ENCODE peak calls at places on chromosomes 4 and X, in seven cellular contexts. D is K562, N is SK-N-SH, S is GM12878, U is HCT116, I is HepG2, J is H1. P is an unnamed sample.

GRCh38 chr4:51906167-51906647 is 63.3 kb downstream of the DCUN1D4 start:
- DNase-seq in U (no peak), N (no peak), I (no peak), D (peak; percentile 30), S (peak; percentile 69), J (no peak), P (no peak)

GRCh38 chr4:21469438-21470032 is 479.0 kb downstream of the KCNIP4 start:
- DNase-seq in D (no peak), S (no peak), I (peak; percentile 11), U (no peak), J (no peak), N (peak; percentile 20), P (peak; percentile 14)

GRCh38 chrX:139049455-139049854 is 337.9 kb upstream of the FGF13 start:
- DNase-seq in I (no peak), S (no peak), D (no peak), N (no peak), U (no peak), J (no peak), P (no peak)

GRCh38 chrX:77962068-77962902 is 7.2 kb downstream of the PGAM4 start:
- DNase-seq in I (no peak), J (no peak), N (no peak), D (no peak), U (no peak), S (no peak), P (no peak)

GRCh38 chr4:74444891-74445642 is at the start of gene AREG:
- DNase-seq in I (peak; percentile 15), S (peak; percentile 12), D (peak; percentile 91), J (peak; percentile 44), U (peak; percentile 83), N (peak; percentile 24), P (peak; percentile 92)

GRCh38 chrX:20046270-20046669 is 55.4 kb upstream of the BCLAF3 start:
- DNase-seq in S (no peak), I (no peak), J (no peak), N (no peak), U (no peak), D (no peak), P (no peak)

GRCh38 chr4:90926957-90927356 is 799.8 kb downstream of the CCSER1 start:
- DNase-seq in D (no peak), I (no peak), N (no peak), U (no peak), J (no peak), S (no peak), P (no peak)

GRCh38 chr4:88009871-88010270 is 2.4 kb downstream of the PKD2 start:
- DNase-seq in D (no peak), N (no peak), I (no peak), U (no peak), S (no peak), J (no peak), P (no peak)

GRCh38 chr4:97662133-97662532 is 481.1 kb downstream of the STPG2 start:
- DNase-seq in U (no peak), S (no peak), N (no peak), D (no peak), I (no peak), J (no peak), P (no peak)

GRCh38 chr4:138487217-138487616 is 245.1 kb upstream of the SLC7A11 start:
- DNase-seq in J (no peak), S (no peak), I (no peak), D (no peak), U (no peak), N (no peak), P (no peak)

GRCh38 chr4:99845708-99846469 is 29.3 kb downstream of the DAPP1 start:
- DNase-seq in U (no peak), S (no peak), D (no peak), I (no peak), J (no peak), N (no peak), P (no peak)

GRCh38 chr4:137451150-137451850 is 81.0 kb downstream of the PCDH18 start:
- DNase-seq in J (peak; percentile 46), N (no peak), S (no peak), D (no peak), I (no peak), U (no peak), P (no peak)

GRCh38 chrX:68232206-68232605 is 201.1 kb downstream of the OPHN1 start:
- DNase-seq in S (no peak), U (no peak), D (no peak), I (no peak), N (no peak), J (no peak), P (peak; percentile 40)
- TF ChIP-seq JUND in S (no peak), U (no peak), D (no peak), I (no peak), N (no peak), J (no peak), P (no peak)

GRCh38 chrX:111254896-111255693 is 15.2 kb downstream of the CAPN6 start:
- DNase-seq in J (no peak), D (no peak), N (no peak), U (no peak), S (no peak), I (no peak), P (no peak)
- TF ChIP-seq JUND in J (peak; percentile 69), D (no peak), N (no peak), U (no peak), S (no peak), I (no peak), P (no peak)

GRCh38 chrX:2584216-2584615 is 83.4 kb upstream of the DHRSX start:
- DNase-seq in I (no peak), U (no peak), S (no peak), N (peak; percentile 34), J (no peak), D (no peak), P (no peak)
- TF ChIP-seq JUND in I (no peak), U (no peak), S (no peak), N (no peak), J (no peak), D (no peak), P (no peak)

GRCh38 chrX:153411255-153411987 is at the start of gene ZFP92:
- DNase-seq in I (no peak), U (no peak), J (no peak), N (peak; percentile 88), S (no peak), D (peak; percentile 71), P (no peak)
- TF ChIP-seq JUND in I (no peak), U (no peak), J (no peak), N (no peak), S (no peak), D (no peak), P (no peak)

GRCh38 chr4:170030121-170030520 is 3.9 kb upstream of the MFAP3L start:
- DNase-seq in J (no peak), D (no peak), I (no peak), S (no peak), N (no peak), U (no peak), P (no peak)
- TF ChIP-seq JUND in J (no peak), D (no peak), I (no peak), S (no peak), N (no peak), U (no peak), P (no peak)

GRCh38 chr4:116668190-116668589 is 417.2 kb downstream of the TRAM1L1 start:
- DNase-seq in S (no peak), J (no peak), N (no peak), I (no peak), D (no peak), U (no peak), P (no peak)
- TF ChIP-seq JUND in S (no peak), J (no peak), N (no peak), I (no peak), D (no peak), U (no peak), P (no peak)

GRCh38 chrX:118181030-118181429 is 64.4 kb upstream of the KLHL13 start:
- DNase-seq in S (no peak), I (no peak), U (no peak), J (no peak), N (no peak), D (no peak), P (no peak)

GRCh38 chrX:118183606-118184005 is 67.0 kb upstream of the KLHL13 start:
- DNase-seq in U (no peak), D (no peak), S (no peak), I (no peak), J (no peak), N (no peak), P (no peak)

GRCh38 chrX:118179718-118180117 is 63.1 kb upstream of the KLHL13 start:
- DNase-seq in D (no peak), S (no peak), N (no peak), J (no peak), U (no peak), I (no peak), P (no peak)

GRCh38 chrX:118179161-118179560 is 62.6 kb upstream of the KLHL13 start:
- DNase-seq in I (no peak), N (no peak), U (no peak), S (no peak), J (no peak), D (no peak), P (no peak)

GRCh38 chrX:118182050-118182449 is 65.4 kb upstream of the KLHL13 start:
- DNase-seq in S (no peak), I (no peak), U (no peak), J (no peak), D (no peak), N (no peak), P (no peak)
- TF ChIP-seq JUND in S (no peak), I (no peak), U (no peak), J (no peak), D (no peak), N (no peak), P (no peak)

GRCh38 chrX:40863671-40864070 is 128.3 kb upstream of the MED14 start:
- DNase-seq in S (no peak), D (no peak), U (no peak), N (no peak), I (no peak), J (no peak), P (no peak)

GRCh38 chrX:40867352-40867751 is 132.0 kb upstream of the MED14 start:
- DNase-seq in J (no peak), D (no peak), I (peak; percentile 57), U (peak; percentile 8), S (no peak), N (no peak), P (no peak)

GRCh38 chrX:40866878-40867277 is 131.5 kb upstream of the MED14 start:
- DNase-seq in J (no peak), U (no peak), D (no peak), I (no peak), S (no peak), N (no peak), P (no peak)

GRCh38 chrX:40868868-40869267 is 133.5 kb upstream of the MED14 start:
- DNase-seq in N (no peak), I (no peak), U (no peak), D (no peak), S (no peak), J (no peak), P (no peak)

GRCh38 chrX:40864972-40865371 is 129.6 kb upstream of the MED14 start:
- DNase-seq in N (no peak), S (no peak), D (no peak), I (no peak), U (no peak), J (no peak), P (no peak)
- TF ChIP-seq JUND in N (no peak), S (no peak), D (no peak), I (no peak), U (no peak), J (no peak), P (no peak)

P was measured in T47D.